ENCODE peak calls at places on chromosomes 12 and 14, in eight cellular contexts. V is RWPE1; G is GM10248; P is ELF-1; O is GM20000; E is stimulated activated CD4-positive, alpha-beta T cell treated with anti-CD3 and anti-CD28 coated beads, Interleukin-1b, Interleukin-23, amount 100 ng/mL, for 4 hours; H is Kasumi-1; Q is adipocyte. S is an unnamed sample.

GRCh38 chr14:69580009-69580577 is 5.4 kb upstream of the CCDC177 start:
- DNase-seq in V (peak), O (no peak), E (no peak), H (peak), P (peak), G (no peak), Q (peak), S (peak)

GRCh38 chr12:92244036-92244435 is 98.4 kb upstream of the BTG1 start:
- DNase-seq in P (no peak), E (no peak), G (no peak), O (no peak), H (no peak), Q (peak), V (no peak), S (peak)

GRCh38 chr14:41285193-41285748 is 321.4 kb upstream of the LRFN5 start:
- DNase-seq in Q (peak), O (no peak), G (no peak), V (peak), E (no peak), H (peak), P (no peak), S (no peak)

GRCh38 chr12:104448031-104448430 is 8.7 kb upstream of the CHST11 start:
- DNase-seq in V (no peak), E (no peak), Q (no peak), P (no peak), H (no peak), O (no peak), G (no peak), S (no peak)

GRCh38 chr14:93112891-93113677 is 2.6 kb downstream of the ITPK1 start:
- DNase-seq in G (peak), P (peak), V (no peak), Q (peak), E (peak), O (peak), H (peak), S (peak)

GRCh38 chr12:1800646-1801284 is 19.6 kb upstream of the LRTM2 start:
- DNase-seq in Q (no peak), E (no peak), O (peak), G (peak), H (peak), V (no peak), P (peak), S (no peak)

GRCh38 chr12:99658950-99659349 is 11.4 kb downstream of the GARIN6 start:
- DNase-seq in P (no peak), H (no peak), Q (peak), O (no peak), V (no peak), G (no peak), E (no peak), S (no peak)

GRCh38 chr12:117821480-117822175 is 147.2 kb downstream of the KSR2 start:
- DNase-seq in G (no peak), O (no peak), V (no peak), Q (no peak), H (no peak), P (no peak), E (no peak), S (no peak)

GRCh38 chr14:52125885-52126284 is 57.0 kb upstream of the NID2 start:
- DNase-seq in P (no peak), O (no peak), H (no peak), G (no peak), E (no peak), Q (no peak), V (no peak), S (no peak)

GRCh38 chr12:89351489-89352241 is 636 bp downstream of the DUSP6 start:
- DNase-seq in P (peak), H (peak), E (peak), V (no peak), G (peak), Q (peak), O (peak), S (peak)

GRCh38 chr12:42846782-42847181 is 257.2 kb upstream of the PRICKLE1 start:
- DNase-seq in V (no peak), E (no peak), P (peak), Q (peak), H (no peak), G (no peak), O (no peak), S (peak)

GRCh38 chr12:92493816-92494215 is 209.0 kb upstream of the PLEKHG7 start:
- DNase-seq in Q (no peak), P (no peak), H (no peak), O (no peak), V (no peak), G (peak), E (no peak), S (no peak)

GRCh38 chr14:62409909-62410308 is 635.3 kb downstream of the KCNH5 start:
- DNase-seq in O (no peak), E (no peak), V (peak), Q (peak), H (no peak), G (no peak), P (no peak), S (no peak)

GRCh38 chr12:132258543-132258942 is 70.8 kb downstream of the GALNT9 start:
- DNase-seq in E (no peak), O (no peak), P (no peak), V (no peak), Q (no peak), G (no peak), H (no peak), S (no peak)

GRCh38 chr14:89078021-89078676 is 253.7 kb downstream of the TTC8 start:
- DNase-seq in G (no peak), Q (no peak), H (no peak), V (no peak), O (no peak), E (no peak), P (peak), S (no peak)

GRCh38 chr12:49389092-49389703 is 21.9 kb downstream of the SPATS2 start:
- DNase-seq in O (no peak), G (peak), V (no peak), H (no peak), Q (no peak), E (peak), P (peak), S (no peak)

GRCh38 chr14:68239988-68240387 is 420.4 kb downstream of the RAD51B start:
- DNase-seq in E (no peak), V (no peak), H (no peak), P (no peak), O (no peak), G (no peak), Q (no peak), S (no peak)

GRCh38 chr14:50766338-50766886 is 64.5 kb downstream of the NIN start:
- DNase-seq in V (no peak), P (no peak), H (no peak), E (no peak), G (no peak), O (no peak), Q (no peak), S (peak)

GRCh38 chr14:58353516-58354299 is 42.0 kb upstream of the TOMM20L start:
- DNase-seq in H (no peak), E (no peak), O (no peak), P (no peak), Q (no peak), G (peak), V (no peak), S (no peak)

GRCh38 chr14:90213099-90213748 is 43.1 kb upstream of the PSMC1 start:
- DNase-seq in H (no peak), E (no peak), Q (no peak), O (no peak), P (no peak), V (no peak), G (no peak), S (no peak)

GRCh38 chr12:223751-224240 is 9.8 kb upstream of the SLC6A12 start:
- DNase-seq in E (no peak), G (no peak), H (no peak), Q (no peak), V (no peak), P (no peak), O (no peak), S (no peak)

GRCh38 chr12:116015525-116015924 is 262.0 kb downstream of the MED13L start:
- DNase-seq in O (peak), V (peak), P (no peak), G (peak), E (no peak), Q (peak), H (peak), S (peak)

GRCh38 chr12:25377475-25378179 is 126.9 kb upstream of the KRAS start:
- DNase-seq in O (peak), G (no peak), H (peak), P (no peak), Q (peak), E (no peak), V (no peak), S (peak)

GRCh38 chr12:94488449-94488848 is 28.8 kb upstream of the CEP83 start:
- DNase-seq in Q (peak), O (peak), G (peak), V (no peak), E (no peak), H (no peak), P (no peak), S (no peak)

GRCh38 chr12:102962986-102963385 is 5.5 kb downstream of the ASCL1 start:
- DNase-seq in G (no peak), E (no peak), P (no peak), Q (no peak), H (no peak), V (no peak), O (no peak), S (no peak)

GRCh38 chr14:75979071-75979571 is 2.7 kb downstream of the TGFB3 start:
- DNase-seq in O (peak), P (peak), V (peak), H (peak), E (no peak), Q (peak), G (peak), S (peak)

GRCh38 chr12:9697619-9698018 is 28.1 kb downstream of the CLEC2D start:
- DNase-seq in H (no peak), G (no peak), Q (no peak), O (no peak), P (no peak), V (no peak), E (no peak), S (no peak)

GRCh38 chr12:26524862-26525465 is 308.0 kb downstream of the ITPR2 start:
- DNase-seq in O (no peak), P (peak), E (no peak), V (no peak), G (no peak), Q (peak), H (peak), S (no peak)

GRCh38 chr14:91113829-91114078 is at the start of gene DGLUCY:
- DNase-seq in Q (peak), G (peak), O (peak), E (no peak), P (no peak), V (no peak), H (peak), S (peak)

GRCh38 chr14:24070285-24071143 is 848 bp upstream of the CPNE6 start:
- DNase-seq in O (no peak), G (no peak), H (no peak), Q (no peak), P (no peak), V (no peak), E (no peak), S (no peak)

GRCh38 chr14:69631509-69631908 is 20.1 kb downstream of the SUSD6 start:
- DNase-seq in P (no peak), V (no peak), G (no peak), Q (no peak), O (no peak), H (no peak), E (no peak), S (peak)

GRCh38 chr14:101961746-101962502 is 2.4 kb upstream of the DYNC1H1 start:
- DNase-seq in E (no peak), H (no peak), V (no peak), O (no peak), Q (no peak), P (no peak), G (no peak), S (no peak)

GRCh38 chr12:127328867-127329266 is 938.1 kb upstream of the TMEM132C start:
- DNase-seq in O (no peak), P (no peak), H (no peak), G (no peak), Q (no peak), E (no peak), V (no peak), S (no peak)

GRCh38 chr12:78191611-78192010 is 360.9 kb downstream of the NAV3 start:
- DNase-seq in E (no peak), Q (peak), H (no peak), P (no peak), G (no peak), V (no peak), O (no peak), S (peak)